ENCODE peak calls at places on chromosomes 2 and 18, in ten cellular contexts. One of them, this sample, is unnamed.

GRCh38 chr2:115077594-115077993 is 635.2 kb downstream of the DPP10 start:
- DNase-seq in left ventricle myocardium inferior: no peak
- DNase-seq in activated CD4-positive, alpha-beta T cell treated with anti-CD3 and anti-CD28 coated beads for 24 hours: no peak
- DNase-seq in activated T-helper 2 cell treated with anti-CD3 and anti-CD28 coated beads, Interferon-gamma antibody, Interleukin-2, Interleukin-4, amounts not matched to agents 10 μg/mL and 5 μg/mL and 100 μg/mL, durations not matched to agents 14 hours and 24 hours and 36 hours: no peak
- DNase-seq in activated T-helper 1 cell treated with Interleukin-2 at 50 U/mL for 16 hours: no peak
- DNase-seq in MM.1S: no peak
- DNase-seq in GM12865: no peak
- DNase-seq in choroid plexus epithelial cell: no peak
- DNase-seq in endothelial cell of umbilical vein: no peak
- DNase-seq in left colon: no peak
- DNase-seq in this sample: no peak

GRCh38 chr2:201414099-201415023 is 36.9 kb downstream of the TRAK2 start:
- DNase-seq in left ventricle myocardium inferior: no peak
- DNase-seq in activated CD4-positive, alpha-beta T cell treated with anti-CD3 and anti-CD28 coated beads for 24 hours: no peak
- DNase-seq in activated T-helper 2 cell treated with anti-CD3 and anti-CD28 coated beads, Interferon-gamma antibody, Interleukin-2, Interleukin-4, amounts not matched to agents 10 μg/mL and 5 μg/mL and 100 μg/mL, durations not matched to agents 14 hours and 24 hours and 36 hours: no peak
- DNase-seq in activated T-helper 1 cell treated with Interleukin-2 at 50 U/mL for 16 hours: no peak
- DNase-seq in MM.1S: peak
- DNase-seq in GM12865: peak
- DNase-seq in choroid plexus epithelial cell: peak
- DNase-seq in endothelial cell of umbilical vein: peak
- DNase-seq in left colon: no peak
- DNase-seq in this sample: no peak

GRCh38 chr2:74895031-74895425 is 61.1 kb downstream of the HK2 start:
- DNase-seq in left ventricle myocardium inferior: no peak
- DNase-seq in activated CD4-positive, alpha-beta T cell treated with anti-CD3 and anti-CD28 coated beads for 24 hours: no peak
- DNase-seq in activated T-helper 2 cell treated with anti-CD3 and anti-CD28 coated beads, Interferon-gamma antibody, Interleukin-2, Interleukin-4, amounts not matched to agents 10 μg/mL and 5 μg/mL and 100 μg/mL, durations not matched to agents 14 hours and 24 hours and 36 hours: no peak
- DNase-seq in activated T-helper 1 cell treated with Interleukin-2 at 50 U/mL for 16 hours: no peak
- DNase-seq in MM.1S: no peak
- DNase-seq in GM12865: no peak
- DNase-seq in choroid plexus epithelial cell: no peak
- DNase-seq in endothelial cell of umbilical vein: no peak
- DNase-seq in left colon: no peak
- DNase-seq in this sample: no peak

GRCh38 chr2:102268529-102269524 is 42.5 kb upstream of the IL1RL1 start:
- DNase-seq in left ventricle myocardium inferior: no peak
- DNase-seq in activated CD4-positive, alpha-beta T cell treated with anti-CD3 and anti-CD28 coated beads for 24 hours: no peak
- DNase-seq in activated T-helper 2 cell treated with anti-CD3 and anti-CD28 coated beads, Interferon-gamma antibody, Interleukin-2, Interleukin-4, amounts not matched to agents 10 μg/mL and 5 μg/mL and 100 μg/mL, durations not matched to agents 14 hours and 24 hours and 36 hours: no peak
- DNase-seq in activated T-helper 1 cell treated with Interleukin-2 at 50 U/mL for 16 hours: no peak
- DNase-seq in MM.1S: no peak
- DNase-seq in GM12865: no peak
- DNase-seq in choroid plexus epithelial cell: peak
- DNase-seq in endothelial cell of umbilical vein: no peak
- DNase-seq in left colon: no peak
- DNase-seq in this sample: no peak

GRCh38 chr18:76955529-76956170 is 133.3 kb downstream of the ZNF236 start:
- DNase-seq in left ventricle myocardium inferior: no peak
- DNase-seq in activated CD4-positive, alpha-beta T cell treated with anti-CD3 and anti-CD28 coated beads for 24 hours: no peak
- DNase-seq in activated T-helper 2 cell treated with anti-CD3 and anti-CD28 coated beads, Interferon-gamma antibody, Interleukin-2, Interleukin-4, amounts not matched to agents 10 μg/mL and 5 μg/mL and 100 μg/mL, durations not matched to agents 14 hours and 24 hours and 36 hours: no peak
- DNase-seq in activated T-helper 1 cell treated with Interleukin-2 at 50 U/mL for 16 hours: no peak
- DNase-seq in MM.1S: no peak
- DNase-seq in GM12865: no peak
- DNase-seq in choroid plexus epithelial cell: no peak
- DNase-seq in endothelial cell of umbilical vein: no peak
- DNase-seq in left colon: no peak
- DNase-seq in this sample: no peak

GRCh38 chr2:85893428-85894258 is 4.9 kb upstream of the ST3GAL5 start:
- DNase-seq in left ventricle myocardium inferior: no peak
- DNase-seq in activated CD4-positive, alpha-beta T cell treated with anti-CD3 and anti-CD28 coated beads for 24 hours: no peak
- DNase-seq in activated T-helper 2 cell treated with anti-CD3 and anti-CD28 coated beads, Interferon-gamma antibody, Interleukin-2, Interleukin-4, amounts not matched to agents 10 μg/mL and 5 μg/mL and 100 μg/mL, durations not matched to agents 14 hours and 24 hours and 36 hours: no peak
- DNase-seq in activated T-helper 1 cell treated with Interleukin-2 at 50 U/mL for 16 hours: no peak
- DNase-seq in MM.1S: no peak
- DNase-seq in GM12865: no peak
- DNase-seq in choroid plexus epithelial cell: peak
- DNase-seq in endothelial cell of umbilical vein: peak
- DNase-seq in left colon: no peak
- DNase-seq in this sample: no peak

GRCh38 chr2:79984476-79984875 is 320.1 kb downstream of the LRRTM1 start:
- DNase-seq in left ventricle myocardium inferior: no peak
- DNase-seq in activated CD4-positive, alpha-beta T cell treated with anti-CD3 and anti-CD28 coated beads for 24 hours: no peak
- DNase-seq in activated T-helper 2 cell treated with anti-CD3 and anti-CD28 coated beads, Interferon-gamma antibody, Interleukin-2, Interleukin-4, amounts not matched to agents 10 μg/mL and 5 μg/mL and 100 μg/mL, durations not matched to agents 14 hours and 24 hours and 36 hours: no peak
- DNase-seq in activated T-helper 1 cell treated with Interleukin-2 at 50 U/mL for 16 hours: no peak
- DNase-seq in MM.1S: no peak
- DNase-seq in GM12865: no peak
- DNase-seq in choroid plexus epithelial cell: no peak
- DNase-seq in endothelial cell of umbilical vein: no peak
- DNase-seq in left colon: no peak
- DNase-seq in this sample: no peak

GRCh38 chr2:221517362-221518121 is 54.6 kb downstream of the EPHA4 start:
- DNase-seq in left ventricle myocardium inferior: no peak
- DNase-seq in activated CD4-positive, alpha-beta T cell treated with anti-CD3 and anti-CD28 coated beads for 24 hours: peak
- DNase-seq in activated T-helper 2 cell treated with anti-CD3 and anti-CD28 coated beads, Interferon-gamma antibody, Interleukin-2, Interleukin-4, amounts not matched to agents 10 μg/mL and 5 μg/mL and 100 μg/mL, durations not matched to agents 14 hours and 24 hours and 36 hours: peak
- DNase-seq in activated T-helper 1 cell treated with Interleukin-2 at 50 U/mL for 16 hours: peak
- DNase-seq in MM.1S: peak
- DNase-seq in GM12865: peak
- DNase-seq in choroid plexus epithelial cell: no peak
- DNase-seq in endothelial cell of umbilical vein: peak
- DNase-seq in left colon: peak
- DNase-seq in this sample: peak

GRCh38 chr2:232668805-232669444 is 28.2 kb upstream of the GIGYF2 start:
- DNase-seq in left ventricle myocardium inferior: no peak
- DNase-seq in activated CD4-positive, alpha-beta T cell treated with anti-CD3 and anti-CD28 coated beads for 24 hours: no peak
- DNase-seq in activated T-helper 2 cell treated with anti-CD3 and anti-CD28 coated beads, Interferon-gamma antibody, Interleukin-2, Interleukin-4, amounts not matched to agents 10 μg/mL and 5 μg/mL and 100 μg/mL, durations not matched to agents 14 hours and 24 hours and 36 hours: no peak
- DNase-seq in activated T-helper 1 cell treated with Interleukin-2 at 50 U/mL for 16 hours: no peak
- DNase-seq in MM.1S: peak
- DNase-seq in GM12865: peak
- DNase-seq in choroid plexus epithelial cell: peak
- DNase-seq in endothelial cell of umbilical vein: peak
- DNase-seq in left colon: no peak
- DNase-seq in this sample: no peak

GRCh38 chr18:64134044-64134757 is 14.7 kb downstream of the LINC00305 start:
- DNase-seq in left ventricle myocardium inferior: no peak
- DNase-seq in activated CD4-positive, alpha-beta T cell treated with anti-CD3 and anti-CD28 coated beads for 24 hours: no peak
- DNase-seq in activated T-helper 2 cell treated with anti-CD3 and anti-CD28 coated beads, Interferon-gamma antibody, Interleukin-2, Interleukin-4, amounts not matched to agents 10 μg/mL and 5 μg/mL and 100 μg/mL, durations not matched to agents 14 hours and 24 hours and 36 hours: no peak
- DNase-seq in activated T-helper 1 cell treated with Interleukin-2 at 50 U/mL for 16 hours: no peak
- DNase-seq in MM.1S: no peak
- DNase-seq in GM12865: no peak
- DNase-seq in choroid plexus epithelial cell: peak
- DNase-seq in endothelial cell of umbilical vein: no peak
- DNase-seq in left colon: no peak
- DNase-seq in this sample: no peak

GRCh38 chr2:128425216-128425615 is 106.5 kb upstream of the HS6ST1 start:
- DNase-seq in left ventricle myocardium inferior: no peak
- DNase-seq in activated CD4-positive, alpha-beta T cell treated with anti-CD3 and anti-CD28 coated beads for 24 hours: no peak
- DNase-seq in activated T-helper 2 cell treated with anti-CD3 and anti-CD28 coated beads, Interferon-gamma antibody, Interleukin-2, Interleukin-4, amounts not matched to agents 10 μg/mL and 5 μg/mL and 100 μg/mL, durations not matched to agents 14 hours and 24 hours and 36 hours: no peak
- DNase-seq in activated T-helper 1 cell treated with Interleukin-2 at 50 U/mL for 16 hours: no peak
- DNase-seq in MM.1S: no peak
- DNase-seq in GM12865: no peak
- DNase-seq in choroid plexus epithelial cell: no peak
- DNase-seq in endothelial cell of umbilical vein: no peak
- DNase-seq in left colon: peak
- DNase-seq in this sample: no peak

GRCh38 chr2:2260691-2261268 is 70.3 kb downstream of the MYT1L start:
- DNase-seq in left ventricle myocardium inferior: no peak
- DNase-seq in activated CD4-positive, alpha-beta T cell treated with anti-CD3 and anti-CD28 coated beads for 24 hours: no peak
- DNase-seq in activated T-helper 2 cell treated with anti-CD3 and anti-CD28 coated beads, Interferon-gamma antibody, Interleukin-2, Interleukin-4, amounts not matched to agents 10 μg/mL and 5 μg/mL and 100 μg/mL, durations not matched to agents 14 hours and 24 hours and 36 hours: no peak
- DNase-seq in activated T-helper 1 cell treated with Interleukin-2 at 50 U/mL for 16 hours: no peak
- DNase-seq in MM.1S: no peak
- DNase-seq in GM12865: no peak
- DNase-seq in choroid plexus epithelial cell: no peak
- DNase-seq in endothelial cell of umbilical vein: no peak
- DNase-seq in left colon: no peak
- DNase-seq in this sample: no peak

GRCh38 chr18:67600181-67600631 is 83.7 kb upstream of the DSEL start:
- DNase-seq in left ventricle myocardium inferior: no peak
- DNase-seq in activated CD4-positive, alpha-beta T cell treated with anti-CD3 and anti-CD28 coated beads for 24 hours: no peak
- DNase-seq in activated T-helper 2 cell treated with anti-CD3 and anti-CD28 coated beads, Interferon-gamma antibody, Interleukin-2, Interleukin-4, amounts not matched to agents 10 μg/mL and 5 μg/mL and 100 μg/mL, durations not matched to agents 14 hours and 24 hours and 36 hours: no peak
- DNase-seq in activated T-helper 1 cell treated with Interleukin-2 at 50 U/mL for 16 hours: no peak
- DNase-seq in MM.1S: no peak
- DNase-seq in GM12865: no peak
- DNase-seq in choroid plexus epithelial cell: peak
- DNase-seq in endothelial cell of umbilical vein: no peak
- DNase-seq in left colon: no peak
- DNase-seq in this sample: no peak

GRCh38 chr2:129755786-129756185 is 223.7 kb upstream of the RAB6C start:
- DNase-seq in left ventricle myocardium inferior: no peak
- DNase-seq in activated CD4-positive, alpha-beta T cell treated with anti-CD3 and anti-CD28 coated beads for 24 hours: no peak
- DNase-seq in activated T-helper 2 cell treated with anti-CD3 and anti-CD28 coated beads, Interferon-gamma antibody, Interleukin-2, Interleukin-4, amounts not matched to agents 10 μg/mL and 5 μg/mL and 100 μg/mL, durations not matched to agents 14 hours and 24 hours and 36 hours: no peak
- DNase-seq in activated T-helper 1 cell treated with Interleukin-2 at 50 U/mL for 16 hours: no peak
- DNase-seq in MM.1S: no peak
- DNase-seq in GM12865: no peak
- DNase-seq in choroid plexus epithelial cell: no peak
- DNase-seq in endothelial cell of umbilical vein: no peak
- DNase-seq in left colon: no peak
- DNase-seq in this sample: no peak

GRCh38 chr2:64104944-64105343 is 39.3 kb downstream of the PELI1 start:
- DNase-seq in left ventricle myocardium inferior: no peak
- DNase-seq in activated CD4-positive, alpha-beta T cell treated with anti-CD3 and anti-CD28 coated beads for 24 hours: no peak
- DNase-seq in activated T-helper 2 cell treated with anti-CD3 and anti-CD28 coated beads, Interferon-gamma antibody, Interleukin-2, Interleukin-4, amounts not matched to agents 10 μg/mL and 5 μg/mL and 100 μg/mL, durations not matched to agents 14 hours and 24 hours and 36 hours: no peak
- DNase-seq in activated T-helper 1 cell treated with Interleukin-2 at 50 U/mL for 16 hours: no peak
- DNase-seq in MM.1S: no peak
- DNase-seq in GM12865: no peak
- DNase-seq in choroid plexus epithelial cell: no peak
- DNase-seq in endothelial cell of umbilical vein: peak
- DNase-seq in left colon: no peak
- DNase-seq in this sample: no peak

GRCh38 chr2:23418490-23418911 is 33.5 kb downstream of the KLHL29 start:
- DNase-seq in left ventricle myocardium inferior: no peak
- DNase-seq in activated CD4-positive, alpha-beta T cell treated with anti-CD3 and anti-CD28 coated beads for 24 hours: no peak
- DNase-seq in activated T-helper 2 cell treated with anti-CD3 and anti-CD28 coated beads, Interferon-gamma antibody, Interleukin-2, Interleukin-4, amounts not matched to agents 10 μg/mL and 5 μg/mL and 100 μg/mL, durations not matched to agents 14 hours and 24 hours and 36 hours: no peak
- DNase-seq in activated T-helper 1 cell treated with Interleukin-2 at 50 U/mL for 16 hours: no peak
- DNase-seq in MM.1S: no peak
- DNase-seq in GM12865: no peak
- DNase-seq in choroid plexus epithelial cell: peak
- DNase-seq in endothelial cell of umbilical vein: no peak
- DNase-seq in left colon: no peak
- DNase-seq in this sample: no peak

GRCh38 chr18:63261029-63261428 is 58.5 kb downstream of the BCL2 start:
- DNase-seq in left ventricle myocardium inferior: no peak
- DNase-seq in activated CD4-positive, alpha-beta T cell treated with anti-CD3 and anti-CD28 coated beads for 24 hours: no peak
- DNase-seq in activated T-helper 2 cell treated with anti-CD3 and anti-CD28 coated beads, Interferon-gamma antibody, Interleukin-2, Interleukin-4, amounts not matched to agents 10 μg/mL and 5 μg/mL and 100 μg/mL, durations not matched to agents 14 hours and 24 hours and 36 hours: no peak
- DNase-seq in activated T-helper 1 cell treated with Interleukin-2 at 50 U/mL for 16 hours: no peak
- DNase-seq in MM.1S: no peak
- DNase-seq in GM12865: no peak
- DNase-seq in choroid plexus epithelial cell: no peak
- DNase-seq in endothelial cell of umbilical vein: no peak
- DNase-seq in left colon: no peak
- DNase-seq in this sample: no peak

GRCh38 chr2:160522951-160523700 is 29.5 kb upstream of the RBMS1 start:
- DNase-seq in left ventricle myocardium inferior: no peak
- DNase-seq in activated CD4-positive, alpha-beta T cell treated with anti-CD3 and anti-CD28 coated beads for 24 hours: no peak
- DNase-seq in activated T-helper 2 cell treated with anti-CD3 and anti-CD28 coated beads, Interferon-gamma antibody, Interleukin-2, Interleukin-4, amounts not matched to agents 10 μg/mL and 5 μg/mL and 100 μg/mL, durations not matched to agents 14 hours and 24 hours and 36 hours: no peak
- DNase-seq in activated T-helper 1 cell treated with Interleukin-2 at 50 U/mL for 16 hours: no peak
- DNase-seq in MM.1S: no peak
- DNase-seq in GM12865: no peak
- DNase-seq in choroid plexus epithelial cell: peak
- DNase-seq in endothelial cell of umbilical vein: no peak
- DNase-seq in left colon: no peak
- DNase-seq in this sample: no peak

GRCh38 chr18:21406111-21406510 is 164.1 kb downstream of the GREB1L start:
- DNase-seq in left ventricle myocardium inferior: no peak
- DNase-seq in activated CD4-positive, alpha-beta T cell treated with anti-CD3 and anti-CD28 coated beads for 24 hours: no peak
- DNase-seq in activated T-helper 2 cell treated with anti-CD3 and anti-CD28 coated beads, Interferon-gamma antibody, Interleukin-2, Interleukin-4, amounts not matched to agents 10 μg/mL and 5 μg/mL and 100 μg/mL, durations not matched to agents 14 hours and 24 hours and 36 hours: no peak
- DNase-seq in activated T-helper 1 cell treated with Interleukin-2 at 50 U/mL for 16 hours: no peak
- DNase-seq in MM.1S: no peak
- DNase-seq in GM12865: no peak
- DNase-seq in choroid plexus epithelial cell: no peak
- DNase-seq in endothelial cell of umbilical vein: no peak
- DNase-seq in left colon: no peak
- DNase-seq in this sample: no peak

GRCh38 chr2:222504191-222504590 is 79.8 kb downstream of the SGPP2 start:
- DNase-seq in left ventricle myocardium inferior: no peak
- DNase-seq in activated CD4-positive, alpha-beta T cell treated with anti-CD3 and anti-CD28 coated beads for 24 hours: no peak
- DNase-seq in activated T-helper 2 cell treated with anti-CD3 and anti-CD28 coated beads, Interferon-gamma antibody, Interleukin-2, Interleukin-4, amounts not matched to agents 10 μg/mL and 5 μg/mL and 100 μg/mL, durations not matched to agents 14 hours and 24 hours and 36 hours: no peak
- DNase-seq in activated T-helper 1 cell treated with Interleukin-2 at 50 U/mL for 16 hours: no peak
- DNase-seq in MM.1S: no peak
- DNase-seq in GM12865: no peak
- DNase-seq in choroid plexus epithelial cell: no peak
- DNase-seq in endothelial cell of umbilical vein: no peak
- DNase-seq in left colon: no peak
- DNase-seq in this sample: no peak

GRCh38 chr2:8376603-8377423 is 305.0 kb upstream of the ID2 start:
- DNase-seq in left ventricle myocardium inferior: no peak
- DNase-seq in activated CD4-positive, alpha-beta T cell treated with anti-CD3 and anti-CD28 coated beads for 24 hours: no peak
- DNase-seq in activated T-helper 2 cell treated with anti-CD3 and anti-CD28 coated beads, Interferon-gamma antibody, Interleukin-2, Interleukin-4, amounts not matched to agents 10 μg/mL and 5 μg/mL and 100 μg/mL, durations not matched to agents 14 hours and 24 hours and 36 hours: no peak
- DNase-seq in activated T-helper 1 cell treated with Interleukin-2 at 50 U/mL for 16 hours: no peak
- DNase-seq in MM.1S: no peak
- DNase-seq in GM12865: no peak
- DNase-seq in choroid plexus epithelial cell: no peak
- DNase-seq in endothelial cell of umbilical vein: no peak
- DNase-seq in left colon: peak
- DNase-seq in this sample: no peak

GRCh38 chr2:190841707-190842505 is 38.7 kb upstream of the GLS start:
- DNase-seq in left ventricle myocardium inferior: no peak
- DNase-seq in activated CD4-positive, alpha-beta T cell treated with anti-CD3 and anti-CD28 coated beads for 24 hours: no peak
- DNase-seq in activated T-helper 2 cell treated with anti-CD3 and anti-CD28 coated beads, Interferon-gamma antibody, Interleukin-2, Interleukin-4, amounts not matched to agents 10 μg/mL and 5 μg/mL and 100 μg/mL, durations not matched to agents 14 hours and 24 hours and 36 hours: no peak
- DNase-seq in activated T-helper 1 cell treated with Interleukin-2 at 50 U/mL for 16 hours: no peak
- DNase-seq in MM.1S: no peak
- DNase-seq in GM12865: no peak
- DNase-seq in choroid plexus epithelial cell: peak
- DNase-seq in endothelial cell of umbilical vein: no peak
- DNase-seq in left colon: no peak
- DNase-seq in this sample: no peak